ENCODE peak calls at places on chromosomes 11 and 22, in six cellular contexts. F, N, L, V, G and B are unnamed samples.

GRCh38 chr11:121112498-121113455 is 11.7 kb downstream of the TECTA start:
- DNase-seq in F (peak), N (peak), L (no peak), V (no peak), G (peak), B (peak)

GRCh38 chr11:119334173-119334930 is at the start of gene RNF26:
- DNase-seq in F (peak), N (peak), L (peak), V (peak), G (peak), B (peak)

GRCh38 chr11:13302440-13302958 is 24.9 kb downstream of the BMAL1 start:
- DNase-seq in F (no peak), N (no peak), L (no peak), V (no peak), G (no peak), B (no peak)

GRCh38 chr11:5280582-5281102 is 10.9 kb upstream of the HBE1 start:
- DNase-seq in F (peak), N (no peak), L (no peak), V (no peak), G (no peak), B (peak)

GRCh38 chr11:78809931-78810481 is 235.3 kb upstream of the NARS2 start:
- DNase-seq in F (no peak), N (no peak), L (no peak), V (no peak), G (no peak), B (no peak)

GRCh38 chr11:92495107-92495793 is 270.6 kb downstream of the FAT3 start:
- DNase-seq in F (no peak), N (no peak), L (no peak), V (no peak), G (no peak), B (no peak)

GRCh38 chr11:60910281-60910687 is 3.7 kb upstream of the TMEM109 start:
- DNase-seq in F (no peak), N (no peak), L (no peak), V (no peak), G (no peak), B (no peak)

GRCh38 chr22:48707749-48708557 is 1119.7 kb downstream of the BRD1 start:
- DNase-seq in F (no peak), N (no peak), L (no peak), V (no peak), G (no peak), B (no peak)

GRCh38 chr22:36753120-36753802 is 22.7 kb downstream of the IFT27 start:
- DNase-seq in F (no peak), N (no peak), L (no peak), V (no peak), G (no peak), B (no peak)

GRCh38 chr11:117189941-117190544 is 9.1 kb upstream of the TAGLN start:
- DNase-seq in F (no peak), N (no peak), L (no peak), V (no peak), G (no peak), B (no peak)

GRCh38 chr22:31230871-31231621 is 18.9 kb downstream of the LIMK2 start:
- DNase-seq in F (peak), N (no peak), L (no peak), V (peak), G (no peak), B (no peak)

GRCh38 chr22:23183107-23183698 is 2.9 kb downstream of the BCR start:
- DNase-seq in F (peak), N (no peak), L (no peak), V (no peak), G (no peak), B (peak)

GRCh38 chr11:7278314-7278917 is 26.7 kb downstream of the SYT9 start:
- DNase-seq in F (peak), N (no peak), L (no peak), V (no peak), G (no peak), B (peak)

GRCh38 chr11:27705873-27706820 is 5.9 kb upstream of the BDNF start:
- DNase-seq in F (no peak), N (no peak), L (no peak), V (no peak), G (no peak), B (no peak)

GRCh38 chr22:31125521-31126117 is 2.9 kb downstream of the INPP5J start:
- DNase-seq in F (no peak), N (no peak), L (no peak), V (no peak), G (no peak), B (no peak)

GRCh38 chr11:79440451-79441158 is at the start of gene TENM4:
- DNase-seq in F (no peak), N (no peak), L (no peak), V (no peak), G (no peak), B (peak)

GRCh38 chr22:44755956-44756361 is 3.6 kb downstream of the ARHGAP8 start:
- DNase-seq in F (no peak), N (no peak), L (no peak), V (no peak), G (no peak), B (no peak)

GRCh38 chr11:118152552-118153471 is at the start of gene SCN4B:
- DNase-seq in F (no peak), N (no peak), L (no peak), V (no peak), G (no peak), B (no peak)